ENCODE peak calls at places on chromosomes 2 and 18, in eight cellular contexts. K is AG04449, H is OCI-LY7, M is ovary, Z is astrocyte of the spinal cord, T is HFF-Myc, R is A549, X is fibroblast of mammary gland. F is an unnamed sample.

GRCh38 chr2:31558401-31559295 is 22.1 kb downstream of the SRD5A2 start:
- DNase-seq in K (peak), H (no peak), M (no peak), Z (peak), T (peak), R (peak), X (peak), F (no peak)

GRCh38 chr2:235330775-235331438 is 162.9 kb upstream of the AGAP1 start:
- DNase-seq in K (peak), H (no peak), M (no peak), Z (peak), T (no peak), R (peak), X (peak), F (no peak)

GRCh38 chr2:35822716-35823115 is 532.9 kb upstream of the CRIM1 start:
- DNase-seq in K (no peak), H (no peak), M (no peak), Z (no peak), T (no peak), R (no peak), X (no peak), F (no peak)

GRCh38 chr18:77657651-77658308 is 408.1 kb downstream of the GALR1 start:
- DNase-seq in K (no peak), H (no peak), M (no peak), Z (no peak), T (no peak), R (no peak), X (no peak), F (no peak)

GRCh38 chr18:49648326-49648725 is 86.5 kb downstream of the LIPG start:
- DNase-seq in K (no peak), H (no peak), M (no peak), Z (no peak), T (no peak), R (no peak), X (peak), F (no peak)

GRCh38 chr2:219636941-219637841 is 9.8 kb downstream of the SLC4A3 start:
- DNase-seq in K (no peak), H (no peak), M (no peak), Z (no peak), T (no peak), R (no peak), X (no peak), F (no peak)

GRCh38 chr2:7986431-7986830 is 695.4 kb upstream of the ID2 start:
- DNase-seq in K (no peak), H (no peak), M (no peak), Z (no peak), T (no peak), R (no peak), X (no peak), F (no peak)

GRCh38 chr2:199977984-199978415 is 22.6 kb downstream of the MAIP1 start:
- DNase-seq in K (peak), H (no peak), M (no peak), Z (peak), T (no peak), R (peak), X (peak), F (no peak)

GRCh38 chr2:168740360-168740759 is 62.1 kb upstream of the NOSTRIN start:
- DNase-seq in K (no peak), H (no peak), M (no peak), Z (no peak), T (no peak), R (no peak), X (no peak), F (no peak)

GRCh38 chr2:190583507-190584337 is 49.2 kb upstream of the NEMP2 start:
- DNase-seq in K (no peak), H (no peak), M (no peak), Z (no peak), T (no peak), R (no peak), X (peak), F (no peak)

GRCh38 chr2:155357172-155357571 is 658.7 kb downstream of the KCNJ3 start:
- DNase-seq in K (no peak), H (no peak), M (no peak), Z (no peak), T (no peak), R (no peak), X (no peak), F (no peak)

GRCh38 chr18:73153271-73153670 is 285.5 kb upstream of the NETO1 start:
- DNase-seq in K (no peak), H (no peak), M (no peak), Z (peak), T (peak), R (no peak), X (no peak), F (no peak)

GRCh38 chr18:73151086-73151485 is 283.3 kb upstream of the NETO1 start:
- DNase-seq in K (no peak), H (no peak), M (no peak), Z (no peak), T (no peak), R (no peak), X (no peak), F (no peak)

GRCh38 chr18:73147591-73147990 is 279.8 kb upstream of the NETO1 start:
- DNase-seq in K (no peak), H (no peak), M (no peak), Z (no peak), T (no peak), R (no peak), X (no peak), F (no peak)

GRCh38 chr18:73156117-73156516 is 288.3 kb upstream of the NETO1 start:
- DNase-seq in K (no peak), H (no peak), M (no peak), Z (no peak), T (no peak), R (no peak), X (no peak), F (no peak)

DNA sequence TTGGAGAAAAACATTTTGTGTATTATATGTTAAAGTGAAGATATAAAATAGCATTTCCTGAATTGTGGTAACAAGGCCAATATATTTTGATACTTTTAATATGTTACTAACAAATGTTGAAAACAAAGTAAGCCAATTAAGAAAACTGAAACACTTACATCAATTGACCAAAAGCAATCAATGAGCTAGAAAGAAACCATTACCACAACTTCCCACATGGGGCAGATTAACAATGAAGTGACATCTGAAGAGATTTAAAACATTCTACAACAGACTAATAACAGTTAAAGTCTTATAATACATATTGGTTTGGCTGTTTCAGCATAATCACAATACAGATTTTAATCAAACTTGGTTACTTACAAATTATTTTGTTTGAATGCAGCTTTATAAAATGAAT is 282.4 kb upstream of the NETO1 start:
- DNase-seq in K (no peak), H (no peak), M (no peak), Z (no peak), T (no peak), R (no peak), X (no peak), F (no peak)
- TF ChIP-seq CTCF in K (no peak), H (no peak), M (no peak), Z (no peak), T (no peak), R (no peak), X (no peak), F (no peak)

GRCh38 chr2:231393149-231394131 is 2.1 kb upstream of the B3GNT7 start:
- DNase-seq in K (no peak), H (peak), M (peak), Z (no peak), T (no peak), R (peak), X (no peak), F (peak)

GRCh38 chr2:231396058-231396821 is 730 bp downstream of the B3GNT7 start:
- DNase-seq in K (no peak), H (peak), M (peak), Z (no peak), T (no peak), R (no peak), X (no peak), F (no peak)

GRCh38 chr2:231397011-231397927 is 1.8 kb downstream of the B3GNT7 start:
- DNase-seq in K (no peak), H (no peak), M (no peak), Z (no peak), T (no peak), R (no peak), X (no peak), F (no peak)

GRCh38 chr2:231394201-231395141 is 1.0 kb upstream of the B3GNT7 start:
- DNase-seq in K (no peak), H (peak), M (peak), Z (no peak), T (no peak), R (peak), X (no peak), F (peak)

DNA sequence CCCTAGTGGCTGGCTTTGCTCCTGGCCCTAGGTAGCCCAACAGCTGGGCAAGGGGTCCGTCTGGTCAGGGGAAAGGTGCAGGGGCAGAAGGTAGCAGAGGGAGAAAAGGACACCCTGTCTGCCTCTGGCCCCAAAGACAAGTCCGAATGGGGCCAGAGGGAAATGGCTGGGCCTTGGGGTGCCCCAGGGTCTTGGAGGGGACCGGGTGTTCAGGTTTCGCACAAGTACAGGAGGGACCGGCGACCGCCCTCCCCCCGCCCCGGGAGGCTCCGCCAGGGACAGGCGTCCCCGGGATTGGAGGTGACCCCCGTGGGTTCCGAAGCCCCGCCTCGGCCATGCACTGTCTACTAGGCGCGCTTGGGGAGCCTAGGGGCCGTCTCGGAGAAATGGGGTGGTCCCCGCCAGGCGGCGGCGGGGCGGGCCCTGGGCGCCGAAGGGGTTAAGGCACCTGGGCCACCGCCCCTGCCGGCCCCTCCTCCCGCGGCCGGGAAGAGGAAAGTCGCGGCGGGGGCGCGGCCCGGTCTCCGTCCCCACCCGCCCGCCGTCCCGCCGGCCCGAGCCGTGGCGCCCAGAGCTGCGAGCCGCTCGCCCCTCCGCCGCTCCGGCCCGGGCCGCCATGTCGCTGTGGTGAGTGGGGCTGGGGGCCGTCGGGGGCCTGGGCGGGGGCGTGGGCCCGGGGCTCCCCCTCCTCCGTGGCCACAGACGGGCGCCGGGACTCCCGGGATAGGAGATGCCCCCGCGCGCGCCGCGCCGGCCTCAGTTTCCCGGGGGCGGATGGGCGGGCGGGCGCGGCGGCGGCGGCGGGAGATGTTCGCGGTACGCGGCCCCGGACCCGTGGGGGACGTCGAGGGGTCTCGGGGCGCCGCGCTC is at the start of gene B3GNT7:
- DNase-seq in K (no peak), H (peak), M (peak), Z (no peak), T (no peak), R (no peak), X (no peak), F (no peak)
- H3K4me3 ChIP-seq in K (peak), H (peak), M (peak), Z (peak), T (no peak), R (peak), X (no peak), F (peak)

GRCh38 chr2:45001629-45002385 is 7.4 kb downstream of the SIX2 start:
- DNase-seq in K (no peak), H (no peak), M (no peak), Z (no peak), T (no peak), R (no peak), X (no peak), F (no peak)
- TF ChIP-seq CTCF in K (no peak), H (peak), M (no peak), Z (peak), T (no peak), R (no peak), X (peak), F (no peak)

DNA sequence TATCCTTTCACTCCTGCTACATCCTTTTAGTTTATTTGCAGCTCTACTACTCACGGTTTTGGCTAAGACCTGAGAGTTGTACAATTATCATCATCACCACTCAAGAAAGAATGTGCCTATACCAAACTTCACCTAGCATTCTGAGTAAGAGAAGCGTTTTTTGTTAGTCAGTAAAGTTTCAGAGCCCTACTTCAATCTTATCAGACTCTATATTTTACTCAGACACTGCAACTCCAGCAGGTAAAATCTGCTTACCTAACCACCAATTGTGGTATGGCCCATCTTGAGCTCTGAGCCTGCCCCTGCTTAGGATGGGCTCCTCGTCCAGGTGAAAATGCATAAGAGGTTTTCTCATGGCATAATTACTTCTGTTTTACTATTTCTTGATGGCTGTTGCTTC is 37.1 kb downstream of the ICOS start:
- DNase-seq in K (no peak), H (no peak), M (no peak), Z (no peak), T (no peak), R (no peak), X (no peak), F (no peak)
- H3K4me3 ChIP-seq in K (no peak), H (no peak), M (no peak), Z (no peak), T (no peak), R (no peak), X (no peak), F (no peak)

DNA sequence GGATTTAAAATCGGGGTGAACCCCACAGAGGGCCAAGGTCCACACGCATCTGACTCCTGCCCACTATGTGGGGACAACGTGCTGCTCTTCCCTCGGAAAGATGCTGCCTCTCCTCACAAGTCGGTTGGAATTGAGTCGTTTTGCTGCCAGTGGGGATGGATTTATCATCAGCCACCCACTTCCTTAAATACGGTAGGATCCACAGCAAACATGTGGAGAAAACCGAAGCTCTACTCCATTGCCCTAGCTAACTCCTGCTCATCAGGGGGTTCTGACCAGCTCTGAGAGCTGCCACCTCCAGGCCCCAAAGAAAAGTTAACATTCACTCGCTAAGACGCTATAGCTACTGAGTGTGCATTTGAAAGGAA is 80.9 kb downstream of the CHRNA1 start:
- DNase-seq in K (no peak), H (no peak), M (no peak), Z (peak), T (no peak), R (peak), X (peak), F (peak)
- TF ChIP-seq CTCF in K (peak), H (no peak), M (no peak), Z (peak), T (no peak), R (peak), X (peak), F (no peak)

GRCh38 chr2:205755923-205756322 is 73.6 kb downstream of the NRP2 start:
- DNase-seq in K (no peak), H (no peak), M (no peak), Z (peak), T (no peak), R (no peak), X (no peak), F (no peak)
- H3K4me3 ChIP-seq in K (no peak), H (no peak), M (no peak), Z (no peak), T (no peak), R (no peak), X (no peak), F (no peak)

F was measured in GM12864.